ENCODE peak calls at places on chromosomes 16 and 17, in five cellular contexts. One of them, this sample, is unnamed.

GRCh38 chr17:37673386-37673785 is 30.1 kb upstream of the DDX52 start:
- DNase-seq in adrenal gland: no peak
- DNase-seq in K562: no peak
- DNase-seq in spleen: no peak
- DNase-seq in esophagus squamous epithelium: no peak
- DNase-seq in this sample: no peak

GRCh38 chr16:66580605-66581209 is 1.4 kb downstream of the CMTM2 start:
- DNase-seq in spleen: no peak
- DNase-seq in esophagus squamous epithelium: no peak
- DNase-seq in adrenal gland: no peak
- DNase-seq in K562: no peak
- DNase-seq in this sample: no peak

GRCh38 chr16:65725156-65725845 is 603.4 kb upstream of the CDH11 start:
- DNase-seq in adrenal gland: peak; percentile 35
- DNase-seq in K562: no peak
- DNase-seq in esophagus squamous epithelium: no peak
- DNase-seq in spleen: no peak
- DNase-seq in this sample: no peak

GRCh38 chr16:76193851-76194620 is 83.2 kb upstream of the CNTNAP4 start:
- DNase-seq in spleen: no peak
- DNase-seq in esophagus squamous epithelium: no peak
- DNase-seq in adrenal gland: peak; percentile 16
- DNase-seq in K562: no peak
- DNase-seq in this sample: no peak

GRCh38 chr17:73952498-73953205 is 250.8 kb upstream of the RPL38 start:
- DNase-seq in adrenal gland: peak; percentile 27
- DNase-seq in K562: peak; percentile 58
- DNase-seq in esophagus squamous epithelium: no peak
- DNase-seq in spleen: peak; percentile 84
- DNase-seq in this sample: peak; percentile 77

GRCh38 chr17:28533091-28533670 is 19.2 kb downstream of the UNC119 start:
- DNase-seq in spleen: no peak
- DNase-seq in esophagus squamous epithelium: no peak
- DNase-seq in adrenal gland: no peak
- DNase-seq in K562: no peak
- DNase-seq in this sample: no peak

GRCh38 chr17:7219434-7219811 is 213 bp downstream of the DLG4 start:
- DNase-seq in esophagus squamous epithelium: no peak
- DNase-seq in K562: no peak
- DNase-seq in adrenal gland: no peak
- DNase-seq in spleen: no peak
- DNase-seq in this sample: no peak

GRCh38 chr16:85360323-85361277 is 248.3 kb upstream of the CIBAR2 start:
- DNase-seq in esophagus squamous epithelium: no peak
- DNase-seq in spleen: no peak
- DNase-seq in K562: no peak
- DNase-seq in adrenal gland: no peak
- DNase-seq in this sample: peak; percentile 79

GRCh38 chr16:3161235-3162018 is 26.6 kb upstream of the OR1F1 start:
- DNase-seq in spleen: peak; percentile 72
- DNase-seq in esophagus squamous epithelium: no peak
- DNase-seq in adrenal gland: no peak
- DNase-seq in K562: no peak
- DNase-seq in this sample: no peak

GRCh38 chr17:80848449-80849102 is 143.1 kb upstream of the CHMP6 start:
- DNase-seq in adrenal gland: no peak
- DNase-seq in K562: no peak
- DNase-seq in spleen: peak; percentile 41
- DNase-seq in esophagus squamous epithelium: no peak
- DNase-seq in this sample: peak; percentile 49

GRCh38 chr17:9120471-9120870 is 99.2 kb downstream of the NTN1 start:
- DNase-seq in K562: peak; percentile 20
- DNase-seq in spleen: no peak
- DNase-seq in adrenal gland: no peak
- DNase-seq in esophagus squamous epithelium: no peak
- DNase-seq in this sample: peak; percentile 48

GRCh38 chr17:83065660-83066542 is 13.5 kb upstream of the METRNL start:
- DNase-seq in spleen: peak; percentile 53
- DNase-seq in adrenal gland: peak; percentile 2
- DNase-seq in K562: peak; percentile 39
- DNase-seq in esophagus squamous epithelium: no peak
- DNase-seq in this sample: peak; percentile 61

GRCh38 chr17:57902800-57903759 is 52.1 kb downstream of the CUEDC1 start:
- DNase-seq in K562: no peak
- DNase-seq in adrenal gland: peak; percentile 90
- DNase-seq in esophagus squamous epithelium: peak; percentile 39
- DNase-seq in spleen: peak; percentile 90
- DNase-seq in this sample: peak; percentile 96

GRCh38 chr17:58337600-58338453 is 9.2 kb upstream of the TSPOAP1 start:
- DNase-seq in esophagus squamous epithelium: peak; percentile 81
- DNase-seq in K562: peak; percentile 60
- DNase-seq in spleen: peak; percentile 99
- DNase-seq in adrenal gland: peak; percentile 90
- DNase-seq in this sample: peak; percentile 92

GRCh38 chr17:680554-680953 is 34.1 kb downstream of the VPS53 start:
- DNase-seq in esophagus squamous epithelium: no peak
- DNase-seq in adrenal gland: no peak
- DNase-seq in spleen: no peak
- DNase-seq in K562: no peak
- DNase-seq in this sample: no peak

GRCh38 chr17:70905796-70906195 is 736.5 kb downstream of the KCNJ2 start:
- DNase-seq in K562: no peak
- DNase-seq in spleen: no peak
- DNase-seq in esophagus squamous epithelium: no peak
- DNase-seq in adrenal gland: peak; percentile 45
- DNase-seq in this sample: no peak

GRCh38 chr17:50268040-50268439 is 6.2 kb upstream of the TMEM92 start:
- DNase-seq in spleen: peak; percentile 32
- DNase-seq in adrenal gland: no peak
- DNase-seq in esophagus squamous epithelium: no peak
- DNase-seq in K562: no peak
- DNase-seq in this sample: peak; percentile 21

GRCh38 chr17:37742114-37742761 is 2.6 kb downstream of the HNF1B start:
- DNase-seq in spleen: no peak
- DNase-seq in adrenal gland: no peak
- DNase-seq in K562: no peak
- DNase-seq in esophagus squamous epithelium: no peak
- DNase-seq in this sample: no peak

GRCh38 chr16:67699265-67699664 is 19.9 kb downstream of the GFOD2 start:
- DNase-seq in spleen: peak; percentile 30
- DNase-seq in adrenal gland: no peak
- DNase-seq in K562: no peak
- DNase-seq in esophagus squamous epithelium: no peak
- DNase-seq in this sample: no peak

GRCh38 chr16:51153275-51153991 is 2.4 kb upstream of the SALL1 start:
- DNase-seq in esophagus squamous epithelium: no peak
- DNase-seq in adrenal gland: no peak
- DNase-seq in K562: no peak
- DNase-seq in spleen: no peak
- DNase-seq in this sample: no peak

GRCh38 chr17:78883090-78883532 is 19.9 kb downstream of the CEP295NL start:
- DNase-seq in esophagus squamous epithelium: no peak
- DNase-seq in K562: peak; percentile 82
- DNase-seq in adrenal gland: peak; percentile 86
- DNase-seq in spleen: peak; percentile 91
- DNase-seq in this sample: peak; percentile 87

GRCh38 chr16:63145411-63145810 is 1109.2 kb upstream of the CDH8 start:
- DNase-seq in spleen: no peak
- DNase-seq in esophagus squamous epithelium: no peak
- DNase-seq in adrenal gland: no peak
- DNase-seq in K562: no peak
- DNase-seq in this sample: no peak

GRCh38 chr17:57898487-57899311 is 48.9 kb upstream of the MRPS23 start:
- DNase-seq in adrenal gland: peak; percentile 67
- DNase-seq in esophagus squamous epithelium: no peak
- DNase-seq in K562: no peak
- DNase-seq in spleen: no peak
- DNase-seq in this sample: peak; percentile 86

GRCh38 chr16:12901204-12901596 is 198 bp upstream of the SHISA9 start:
- DNase-seq in esophagus squamous epithelium: no peak
- DNase-seq in spleen: no peak
- DNase-seq in K562: no peak
- DNase-seq in adrenal gland: no peak
- DNase-seq in this sample: no peak

GRCh38 chr16:88385112-88385594 is 2.4 kb downstream of the ZNF469 start:
- DNase-seq in esophagus squamous epithelium: no peak
- DNase-seq in adrenal gland: no peak
- DNase-seq in spleen: no peak
- DNase-seq in K562: no peak
- DNase-seq in this sample: no peak
- H3K27me3 ChIP-seq in esophagus squamous epithelium: no peaks in the 10 kb centered on the region
- H3K27me3 ChIP-seq in adrenal gland: no peaks in the 10 kb centered on the region
- H3K27me3 ChIP-seq in spleen: peaks cover 30% of the 10 kb centered on the region
- H3K27me3 ChIP-seq in K562: peaks cover 44% of the 10 kb centered on the region
- H3K27me3 ChIP-seq in this sample: peaks cover 18% of the 10 kb centered on the region

GRCh38 chr17:16585796-16586195 is 16.8 kb upstream of the ZNF287 start:
- DNase-seq in esophagus squamous epithelium: no peak
- DNase-seq in K562: no peak
- DNase-seq in spleen: no peak
- DNase-seq in adrenal gland: no peak
- DNase-seq in this sample: no peak
- H3K4me3 ChIP-seq in esophagus squamous epithelium: no peak overlapping the region
- H3K4me3 ChIP-seq in K562: no peak overlapping the region
- H3K4me3 ChIP-seq in spleen: no peak overlapping the region
- H3K4me3 ChIP-seq in adrenal gland: no peak overlapping the region
- H3K4me3 ChIP-seq in this sample: no peak overlapping the region

GRCh38 chr17:68451650-68452354 is 5.5 kb downstream of the WIPI1 start:
- DNase-seq in adrenal gland: no peak
- DNase-seq in spleen: no peak
- DNase-seq in K562: no peak
- DNase-seq in esophagus squamous epithelium: no peak
- DNase-seq in this sample: no peak

GRCh38 chr17:68450391-68450790 is 6.9 kb downstream of the WIPI1 start:
- DNase-seq in spleen: no peak
- DNase-seq in adrenal gland: no peak
- DNase-seq in esophagus squamous epithelium: no peak
- DNase-seq in K562: no peak
- DNase-seq in this sample: no peak

GRCh38 chr17:68449021-68449739 is 8.1 kb downstream of the WIPI1 start:
- DNase-seq in K562: no peak
- DNase-seq in esophagus squamous epithelium: no peak
- DNase-seq in adrenal gland: no peak
- DNase-seq in spleen: no peak
- DNase-seq in this sample: no peak

GRCh38 chr17:68452724-68453290 is 4.5 kb downstream of the WIPI1 start:
- DNase-seq in spleen: no peak
- DNase-seq in K562: no peak
- DNase-seq in adrenal gland: no peak
- DNase-seq in esophagus squamous epithelium: no peak
- DNase-seq in this sample: no peak

GRCh38 chr17:68450801-68451200 is 6.5 kb downstream of the WIPI1 start:
- DNase-seq in esophagus squamous epithelium: no peak
- DNase-seq in K562: no peak
- DNase-seq in adrenal gland: no peak
- DNase-seq in spleen: no peak
- DNase-seq in this sample: no peak
- H3K27me3 ChIP-seq in esophagus squamous epithelium: no peaks in the 10 kb centered on the region
- H3K27me3 ChIP-seq in K562: no peaks in the 10 kb centered on the region
- H3K27me3 ChIP-seq in adrenal gland: no peaks in the 10 kb centered on the region
- H3K27me3 ChIP-seq in spleen: no peaks in the 10 kb centered on the region
- H3K27me3 ChIP-seq in this sample: no peaks in the 10 kb centered on the region

DNA sequence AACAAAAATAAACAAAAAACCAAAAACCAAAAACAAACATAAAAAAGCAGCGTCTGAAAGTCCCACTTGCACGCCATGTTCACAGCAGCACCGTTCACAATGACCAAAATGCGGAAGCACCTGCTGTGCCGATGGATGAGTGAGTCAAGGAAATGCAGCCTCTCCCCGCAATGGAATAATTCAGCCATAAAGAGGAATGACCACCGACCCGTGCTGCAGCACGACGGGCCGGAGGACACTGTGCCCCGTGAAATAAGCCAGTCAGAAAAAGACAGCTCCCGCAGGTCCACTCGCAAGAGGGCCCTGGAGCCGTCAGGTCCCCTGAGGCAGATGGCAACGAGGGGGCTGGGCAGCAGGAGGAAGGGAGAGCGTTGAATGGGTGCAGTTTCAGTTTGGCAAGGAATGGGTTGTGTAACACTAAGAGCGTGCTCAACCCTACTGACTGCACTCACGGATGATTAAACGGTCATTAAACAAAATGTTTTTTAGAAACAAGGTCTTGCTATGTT is 5.1 kb downstream of the CLCN7 start:
- DNase-seq in adrenal gland: no peak
- DNase-seq in esophagus squamous epithelium: no peak
- DNase-seq in K562: no peak
- DNase-seq in spleen: no peak
- DNase-seq in this sample: peak; percentile 68
- H3K4me3 ChIP-seq in adrenal gland: no peak overlapping the region
- H3K4me3 ChIP-seq in esophagus squamous epithelium: no peak overlapping the region
- H3K4me3 ChIP-seq in K562: no peak overlapping the region
- H3K4me3 ChIP-seq in spleen: no peak overlapping the region
- H3K4me3 ChIP-seq in this sample: peak overlapping the region; percentile 8

DNA sequence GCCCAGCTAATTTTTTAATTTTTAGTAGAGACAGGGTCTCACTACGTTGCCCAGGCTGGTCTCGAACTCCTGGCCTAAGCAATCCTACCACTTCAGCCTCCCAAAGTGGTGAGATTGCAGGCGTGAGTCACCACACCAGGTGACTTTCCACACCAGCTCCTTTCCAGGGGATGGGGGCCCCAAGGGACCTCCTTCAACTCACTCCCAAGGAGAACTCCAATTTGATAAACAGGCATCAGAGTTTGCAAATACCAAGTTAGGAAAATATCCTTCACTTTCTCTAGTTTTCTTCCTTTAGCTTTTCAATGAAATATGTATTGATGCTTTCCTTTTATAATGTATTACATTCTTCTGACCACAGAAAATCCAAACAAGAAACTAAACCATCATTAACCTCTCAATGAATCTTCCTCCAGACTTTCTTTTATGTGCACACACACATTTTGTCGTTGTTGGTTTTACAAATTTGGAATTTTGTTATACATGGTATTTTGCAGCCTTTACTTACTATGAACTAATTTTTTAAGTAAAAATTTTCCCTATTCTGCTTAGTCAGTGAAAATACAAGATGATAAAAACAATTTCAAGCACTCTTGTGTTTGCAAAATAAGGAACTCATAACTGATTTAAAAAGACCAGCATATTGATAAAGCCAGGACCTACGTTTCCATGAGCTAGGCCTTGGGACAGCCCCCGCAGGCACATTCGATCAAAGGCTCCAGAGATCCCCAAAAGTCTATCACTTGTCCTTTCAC is 32.0 kb downstream of the GAS7 start:
- DNase-seq in esophagus squamous epithelium: no peak
- DNase-seq in spleen: no peak
- DNase-seq in adrenal gland: no peak
- DNase-seq in K562: no peak
- DNase-seq in this sample: no peak
- H3K27me3 ChIP-seq in esophagus squamous epithelium: no peaks in the 10 kb centered on the region
- H3K27me3 ChIP-seq in spleen: no peaks in the 10 kb centered on the region
- H3K27me3 ChIP-seq in adrenal gland: no peaks in the 10 kb centered on the region
- H3K27me3 ChIP-seq in K562: no peaks in the 10 kb centered on the region
- H3K27me3 ChIP-seq in this sample: peaks cover 3% of the 10 kb centered on the region